ENCODE peak calls at places on chromosomes 13 and 19, in ten cellular contexts. T is IMR-90; I is brain microvascular endothelial cell; G is left cardiac atrium; S is activated T-helper 1 cell treated with anti-CD3 and anti-CD28 coated beads, Interleukin-2, amount 50 U/mL, for 16 hours; L is germinal center; E is fibroblast of pulmonary artery; Q is AG04450; C is activated naive CD8-positive, alpha-beta T cell treated with anti-CD3 and anti-CD28 coated beads, Interleukin-2, amount 50 U/mL, for 24 hours; J is AG09309. B is an unnamed sample.

GRCh38 chr19:5990289-5990797 is 12.4 kb upstream of the RANBP3 start:
- DNase-seq in Q (no peak), L (no peak), C (no peak), I (no peak), J (no peak), T (no peak), E (no peak), G (no peak), S (no peak), B (peak; percentile 55)

GRCh38 chr19:42091300-42092266 is 15.6 kb downstream of the ZNF574 start:
- DNase-seq in J (no peak), I (no peak), G (peak; percentile 47), Q (no peak), S (no peak), C (no peak), T (peak; percentile 64), E (peak; percentile 69), L (no peak), B (no peak)

GRCh38 chr13:41053384-41053826 is 7.9 kb upstream of the WBP4 start:
- DNase-seq in G (peak; percentile 36), C (no peak), S (no peak), Q (no peak), T (peak; percentile 49), E (peak; percentile 77), J (peak; percentile 60), L (no peak), I (no peak), B (no peak)

GRCh38 chr13:70623260-70623659 is 515.0 kb upstream of the KLHL1 start:
- DNase-seq in T (peak; percentile 0), S (no peak), C (no peak), G (no peak), J (no peak), L (no peak), E (peak; percentile 36), I (no peak), Q (no peak), B (no peak)

GRCh38 chr13:108342369-108343289 is 73.1 kb downstream of the TNFSF13B start:
- DNase-seq in J (no peak), C (no peak), E (peak; percentile 56), S (no peak), L (no peak), T (peak; percentile 35), Q (peak; percentile 6), I (peak; percentile 22), G (no peak), B (peak; percentile 54)

GRCh38 chr19:17524651-17525050 is 13.2 kb downstream of the PGLS start:
- DNase-seq in S (no peak), L (no peak), G (no peak), Q (no peak), C (no peak), J (no peak), E (no peak), I (no peak), T (no peak), B (no peak)

GRCh38 chr19:8194528-8195275 is 14.5 kb upstream of the CERS4 start:
- DNase-seq in S (peak; percentile 14), I (no peak), C (peak; percentile 53), T (no peak), L (peak; percentile 15), G (no peak), Q (no peak), E (no peak), J (no peak), B (peak; percentile 34)

GRCh38 chr19:21256722-21257121 is 72.5 kb downstream of the ZNF708 start:
- DNase-seq in G (no peak), C (no peak), T (peak; percentile 4), Q (no peak), J (no peak), E (peak; percentile 21), S (no peak), I (peak; percentile 4), L (no peak), B (no peak)

GRCh38 chr19:48629599-48630288 is 7.4 kb downstream of the DBP start:
- DNase-seq in Q (no peak), I (peak; percentile 56), J (no peak), S (no peak), G (peak; percentile 67), E (peak; percentile 78), C (peak; percentile 47), T (no peak), L (no peak), B (no peak)

GRCh38 chr19:16541526-16542044 is 652 bp downstream of the CHERP start:
- DNase-seq in T (peak; percentile 11), L (no peak), E (peak; percentile 30), J (no peak), I (peak; percentile 17), C (no peak), G (no peak), S (no peak), Q (no peak), B (peak; percentile 44)

GRCh38 chr13:82672248-82672647 is 1210.0 kb downstream of the SLITRK1 start:
- DNase-seq in Q (no peak), S (no peak), C (no peak), I (no peak), J (no peak), L (no peak), T (no peak), G (no peak), E (no peak), B (no peak)

GRCh38 chr19:44745386-44745831 is 3.1 kb upstream of the BCL3 start:
- DNase-seq in T (peak; percentile 80), C (no peak), Q (no peak), L (no peak), I (no peak), J (peak; percentile 59), G (peak; percentile 89), S (no peak), E (peak; percentile 92), B (no peak)

GRCh38 chr13:104408733-104409132 is 1342.5 kb upstream of the SLC10A2 start:
- DNase-seq in Q (no peak), G (no peak), T (peak; percentile 6), J (no peak), L (no peak), E (peak; percentile 11), C (no peak), I (no peak), S (no peak), B (no peak)

GRCh38 chr13:111359237-111359915 is 38.9 kb downstream of the TEX29 start:
- DNase-seq in G (no peak), Q (no peak), I (no peak), S (no peak), L (no peak), C (no peak), J (no peak), T (peak; percentile 27), E (no peak), B (no peak)

GRCh38 chr13:113034451-113035208 is 65.6 kb downstream of the MCF2L start:
- DNase-seq in I (peak; percentile 24), G (peak; percentile 58), T (peak; percentile 56), Q (peak; percentile 15), C (no peak), S (no peak), J (no peak), L (no peak), E (peak; percentile 70), B (no peak)

GRCh38 chr19:343941-344624 is 513 bp downstream of the MIER2 start:
- DNase-seq in I (no peak), L (no peak), J (no peak), E (peak; percentile 29), G (no peak), Q (no peak), S (no peak), C (peak; percentile 40), T (no peak), B (no peak)

GRCh38 chr19:35229601-35230000 is 1.1 kb upstream of the FAM187B start:
- DNase-seq in C (no peak), E (no peak), I (no peak), G (no peak), T (no peak), Q (no peak), S (no peak), J (no peak), L (no peak), B (no peak)

GRCh38 chr19:10368101-10368803 is 12.1 kb downstream of the TYK2 start:
- DNase-seq in T (no peak), I (no peak), C (no peak), E (no peak), L (no peak), J (no peak), S (no peak), Q (no peak), G (no peak), B (no peak)

GRCh38 chr19:56712609-56713008 is 41.1 kb upstream of the ZNF835 start:
- DNase-seq in G (no peak), E (no peak), I (no peak), Q (no peak), L (no peak), C (no peak), T (no peak), S (no peak), J (no peak), B (no peak)

GRCh38 chr13:101556676-101557121 is 104.2 kb downstream of the ITGBL1 start:
- DNase-seq in C (no peak), I (no peak), J (peak; percentile 37), E (peak; percentile 21), L (no peak), Q (no peak), T (peak; percentile 7), S (no peak), G (no peak), B (no peak)

GRCh38 chr13:38821753-38822551 is 135.1 kb downstream of the FREM2 start:
- DNase-seq in T (no peak), J (no peak), L (no peak), S (no peak), Q (no peak), I (no peak), G (no peak), E (no peak), C (no peak), B (peak; percentile 64)

GRCh38 chr19:4181053-4181508 is 1.3 kb downstream of the SIRT6 start:
- DNase-seq in T (no peak), I (no peak), Q (no peak), S (no peak), J (no peak), C (no peak), G (no peak), E (no peak), L (no peak), B (no peak)

GRCh38 chr19:29375429-29376093 is 150.2 kb upstream of the VSTM2B start:
- DNase-seq in L (no peak), E (no peak), J (no peak), T (no peak), Q (no peak), I (no peak), G (no peak), S (no peak), C (no peak), B (no peak)

B was measured in MM.1S.